ENCODE peak calls at places on chromosomes 5 and 9, in five cellular contexts. Q, I, Y, C and M are unnamed samples. For H3K27me3, the result is how much of the 10 kb centered on the place peaks cover.

GRCh38 chr5:36300181-36300926 is 1.3 kb downstream of the RANBP3L start:
- DNase-seq in I (no peak), C (no peak), Y (no peak), Q (no peak), M (peak)

GRCh38 chr5:116577064-116577788 is 2.6 kb upstream of the SEMA6A start:
- DNase-seq in I (no peak), Q (no peak), C (no peak), Y (peak), M (no peak)

GRCh38 chr5:10452768-10453331 is 11.2 kb downstream of the ROPN1L start:
- DNase-seq in I (no peak), C (no peak), Q (peak), Y (peak), M (peak)

GRCh38 chr5:68214472-68215207 is 916 bp upstream of the PIK3R1 start:
- DNase-seq in Y (no peak), C (no peak), I (peak), Q (no peak), M (peak)

GRCh38 chr9:74078647-74079046 is 418.5 kb upstream of the RORB start:
- DNase-seq in I (no peak), Q (peak), Y (no peak), C (no peak), M (no peak)

GRCh38 chr9:128072144-128073021 is 4.4 kb downstream of the SLC25A25 start:
- DNase-seq in Y (peak), C (peak), Q (peak), I (peak), M (peak)

GRCh38 chr9:136679431-136679941 is 7.8 kb downstream of the AGPAT2 start:
- DNase-seq in I (no peak), Q (no peak), Y (no peak), C (peak), M (no peak)

GRCh38 chr9:133050142-133050541 is 11.6 kb upstream of the CEL start:
- DNase-seq in C (peak), Y (no peak), Q (no peak), I (no peak), M (no peak)

GRCh38 chr5:78699565-78700143 is 51.1 kb upstream of the LHFPL2 start:
- DNase-seq in Y (no peak), Q (peak), I (peak), C (no peak), M (peak)

GRCh38 chr5:75368391-75368790 is 31.4 kb downstream of the HMGCR start:
- DNase-seq in I (no peak), Y (no peak), Q (no peak), C (no peak), M (peak)

GRCh38 chr9:88660611-88661010 is 125.6 kb downstream of the NXNL2 start:
- DNase-seq in I (no peak), C (no peak), Q (no peak), Y (no peak), M (peak)

GRCh38 chr5:16774806-16775205 is 158.0 kb upstream of the RETREG1 start:
- DNase-seq in C (no peak), Y (no peak), I (no peak), Q (no peak), M (no peak)

GRCh38 chr9:85359161-85359560 is 382.6 kb downstream of the AGTPBP1 start:
- DNase-seq in Y (no peak), I (no peak), C (no peak), Q (no peak), M (no peak)

GRCh38 chr5:57004800-57005199 is 52.9 kb upstream of the MIER3 start:
- DNase-seq in C (no peak), I (no peak), Q (peak), Y (no peak), M (no peak)

GRCh38 chr9:137514691-137515337 is 35.4 kb downstream of the PNPLA7 start:
- DNase-seq in Q (no peak), Y (no peak), I (no peak), C (peak), M (no peak)

GRCh38 chr5:107257885-107258520 is 412.7 kb downstream of the EFNA5 start:
- DNase-seq in C (no peak), I (no peak), Q (no peak), Y (no peak), M (no peak)

GRCh38 chr5:7261049-7261448 is 134.9 kb upstream of the ADCY2 start:
- DNase-seq in Q (peak), I (peak), Y (no peak), C (no peak), M (peak)

GRCh38 chr5:90548069-90548593 is 10.5 kb upstream of the ADGRV1 start:
- DNase-seq in Y (no peak), Q (peak), I (peak), C (no peak), M (no peak)

GRCh38 chr9:38029923-38030638 is 38.9 kb downstream of the SHB start:
- DNase-seq in Q (no peak), I (no peak), Y (no peak), C (no peak), M (no peak)

GRCh38 chr9:37801287-37801850 is 772 bp downstream of the DCAF10 start:
- DNase-seq in I (peak), Q (no peak), C (peak), Y (no peak), M (peak)

GRCh38 chr5:56763711-56764466 is 51.5 kb upstream of the MAP3K1 start:
- DNase-seq in Y (no peak), C (no peak), Q (peak), I (no peak), M (peak)

GRCh38 chr5:72268753-72269410 is 51.2 kb downstream of the MRPS27 start:
- DNase-seq in I (peak), Q (peak), Y (peak), C (no peak), M (peak)

GRCh38 chr9:4771788-4772187 is 21.0 kb upstream of the RCL1 start:
- DNase-seq in Y (no peak), C (no peak), Q (no peak), I (no peak), M (no peak)

GRCh38 chr9:37172511-37172910 is 52.1 kb downstream of the ZCCHC7 start:
- DNase-seq in C (no peak), Q (no peak), Y (no peak), I (no peak), M (no peak)

GRCh38 chr5:65209341-65209740 is 272.4 kb downstream of the ADAMTS6 start:
- DNase-seq in C (no peak), I (no peak), Q (peak), Y (no peak), M (peak)

GRCh38 chr5:107875834-107876233 is 205.1 kb upstream of the EFNA5 start:
- DNase-seq in I (no peak), Y (no peak), C (no peak), Q (peak), M (peak)

GRCh38 chr5:3004361-3005080 is 253.0 kb upstream of the IRX2 start:
- DNase-seq in Y (no peak), I (no peak), Q (no peak), C (no peak), M (no peak)

GRCh38 chr9:15961217-15961616 is 408.4 kb downstream of the CCDC171 start:
- DNase-seq in Y (no peak), C (no peak), Q (no peak), I (no peak), M (no peak)
- H3K27me3 ChIP-seq in Y (under half), C (under half), Q (under half), I (under half), M (under half)

GRCh38 chr5:176787676-176788075 is 22.7 kb upstream of the UNC5A start:
- DNase-seq in C (no peak), Q (no peak), I (no peak), Y (no peak), M (no peak)

GRCh38 chr5:176781638-176782570 is 28.5 kb upstream of the UNC5A start:
- DNase-seq in C (no peak), Q (no peak), Y (no peak), I (no peak), M (no peak)

GRCh38 chr5:176788091-176788490 is 22.3 kb upstream of the UNC5A start:
- DNase-seq in I (no peak), Q (no peak), C (no peak), Y (no peak), M (no peak)

GRCh38 chr5:176784218-176785165 is 25.9 kb upstream of the UNC5A start:
- DNase-seq in I (no peak), Q (peak), C (no peak), Y (no peak), M (peak)

GRCh38 chr5:176785184-176786145 is 24.9 kb upstream of the UNC5A start:
- DNase-seq in Q (no peak), I (no peak), Y (no peak), C (no peak), M (no peak)
- H3K27me3 ChIP-seq in Q (under half), I (under half), Y (under half), C (under half), M (under half)

GRCh38 chr9:123370526-123371227 is 14.7 kb downstream of the CRB2 start:
- DNase-seq in Q (no peak), C (no peak), I (no peak), Y (no peak), M (no peak)
- H3K27me3 ChIP-seq in Q (under half), C (half or more), I (under half), Y (under half), M (under half)

DNA sequence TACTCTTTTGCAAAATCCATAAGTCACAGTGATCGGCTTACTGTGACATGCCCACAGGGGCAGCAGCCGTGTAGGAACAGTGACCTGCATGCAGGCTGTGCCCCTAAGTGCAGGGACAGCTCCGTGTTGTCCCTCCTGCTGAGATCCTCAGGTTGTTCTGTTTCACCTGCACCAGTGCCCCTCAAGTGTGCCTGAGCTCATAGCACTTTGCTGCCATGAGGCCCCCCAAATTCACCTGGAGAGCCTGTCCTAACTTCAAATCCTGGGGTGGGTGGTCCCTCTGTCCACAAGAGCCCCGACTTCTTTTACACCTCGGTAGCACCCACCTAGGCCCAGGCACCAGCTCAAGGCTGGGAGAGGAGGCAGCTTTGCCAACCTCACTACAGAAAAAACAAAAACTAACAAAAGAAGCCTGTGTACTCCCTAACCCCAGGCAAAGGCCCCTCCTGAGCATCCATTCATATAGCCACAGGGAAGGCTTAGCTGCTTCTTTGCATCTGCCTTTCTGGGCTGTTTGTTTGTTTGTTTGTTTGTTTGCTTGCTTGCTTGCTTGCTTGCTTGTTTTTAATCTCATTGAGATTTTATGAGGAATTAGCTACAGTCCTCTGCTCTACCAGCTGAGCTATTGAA is 214.5 kb downstream of the AUH start:
- DNase-seq in C (no peak), I (no peak), Q (no peak), Y (no peak), M (no peak)
- H3K27me3 ChIP-seq in C (under half), I (under half), Q (under half), Y (under half), M (under half)

GRCh38 chr5:1885476-1885755 is 2.7 kb upstream of the IRX4 start:
- DNase-seq in Y (no peak), Q (no peak), I (no peak), C (no peak), M (no peak)

GRCh38 chr5:1885777-1886633 is 3.3 kb upstream of the IRX4 start:
- DNase-seq in I (no peak), C (peak), Y (no peak), Q (no peak), M (no peak)

GRCh38 chr5:1888541-1889251 is 6.0 kb upstream of the IRX4 start:
- DNase-seq in C (peak), Y (no peak), I (no peak), Q (no peak), M (no peak)

GRCh38 chr5:1887400-1888360 is 5.0 kb upstream of the IRX4 start:
- DNase-seq in C (peak), I (no peak), Y (no peak), Q (no peak), M (no peak)

DNA sequence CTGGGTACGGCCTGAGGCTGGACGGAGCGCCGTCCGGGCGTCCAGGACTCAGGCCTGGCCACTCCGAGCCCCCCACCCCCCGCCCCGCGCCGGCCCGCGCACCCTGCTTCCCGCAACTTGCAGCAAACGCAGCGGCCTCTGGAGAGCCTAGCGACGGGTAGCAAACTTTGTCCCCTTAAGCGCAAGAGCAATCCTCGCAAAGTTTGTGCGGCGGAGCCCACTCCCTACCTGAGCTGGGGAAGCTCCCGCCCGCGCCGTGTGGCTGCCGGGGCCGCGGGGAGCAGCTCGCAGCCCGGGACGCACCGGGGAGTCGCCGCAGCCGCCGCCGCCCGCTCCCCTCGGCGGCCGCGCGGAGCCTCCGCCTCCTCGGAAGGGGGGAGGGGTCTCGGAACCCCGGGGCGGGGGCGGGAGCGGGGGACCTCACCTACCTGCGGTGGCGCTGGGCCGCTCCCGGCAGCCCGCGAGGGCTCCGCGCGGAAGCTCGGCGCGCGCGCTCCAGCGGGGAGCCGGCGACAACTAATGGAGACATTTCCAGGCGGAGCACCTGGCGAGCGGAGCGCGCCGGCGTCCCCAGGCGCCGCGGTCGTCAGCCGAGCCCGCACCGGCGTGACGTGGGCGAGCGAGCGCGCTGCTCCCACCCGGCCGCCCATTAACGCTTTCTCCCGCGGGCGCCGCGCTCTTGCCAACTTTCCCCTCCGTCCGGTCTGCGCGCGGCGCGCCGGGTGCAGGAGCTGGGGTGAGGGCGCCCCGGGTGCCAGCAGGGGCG is 4.1 kb upstream of the IRX4 start:
- DNase-seq in Y (no peak), Q (no peak), C (peak), I (no peak), M (no peak)
- H3K27me3 ChIP-seq in Y (under half), Q (half or more), C (half or more), I (half or more), M (half or more)

GRCh38 chr5:54738973-54739367 is 221.4 kb downstream of the SNX18 start:
- DNase-seq in Q (no peak), I (no peak), Y (no peak), C (no peak), M (no peak)
- H3K27me3 ChIP-seq in Q (under half), I (under half), Y (under half), C (under half), M (under half)

DNA sequence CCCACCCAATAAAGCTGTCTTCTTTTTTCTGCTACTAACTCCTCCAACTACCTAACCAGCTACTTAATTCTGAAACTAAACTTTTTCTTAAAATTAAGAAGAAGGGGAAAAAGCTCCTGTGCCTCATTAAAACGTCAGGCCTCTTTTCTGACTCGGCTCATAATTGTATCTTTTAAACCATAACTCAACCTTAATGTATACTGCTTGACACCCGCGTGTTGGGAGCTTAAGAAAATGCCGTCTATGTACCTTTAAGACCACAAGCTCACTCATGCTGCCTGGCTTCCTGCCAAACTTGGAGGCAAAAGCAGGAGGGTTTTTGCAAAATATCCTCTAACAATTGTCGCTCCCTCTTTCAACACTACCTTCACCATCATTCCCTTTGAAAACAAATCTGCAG is 5.0 kb downstream of the EBF1 start:
- DNase-seq in Q (no peak), C (peak), I (peak), Y (peak), M (peak)
- H3K27me3 ChIP-seq in Q (under half), C (under half), I (under half), Y (under half), M (under half)

DNA sequence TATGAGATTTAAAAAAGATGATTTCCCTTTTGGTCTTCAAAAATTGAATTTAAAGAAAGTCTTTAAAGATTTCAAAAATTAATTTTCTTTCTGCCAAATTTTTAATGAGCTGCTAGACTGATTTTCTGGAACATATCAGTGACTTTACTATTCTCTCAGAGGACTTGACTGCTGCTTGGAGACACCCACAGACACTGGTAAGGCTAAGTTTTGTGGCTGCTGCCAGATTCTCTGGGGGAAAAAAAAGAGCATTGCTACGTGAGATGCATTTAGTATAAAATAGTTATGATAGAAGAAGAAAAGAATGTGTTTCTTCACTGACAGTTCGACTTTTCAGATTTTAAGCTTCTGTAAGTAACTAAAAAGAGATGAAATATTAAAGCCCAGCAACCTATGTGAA is 193.3 kb upstream of the GRIN3A start:
- DNase-seq in I (no peak), Q (no peak), C (no peak), Y (no peak), M (no peak)
- H3K27me3 ChIP-seq in I (under half), Q (under half), C (under half), Y (under half), M (under half)

DNA sequence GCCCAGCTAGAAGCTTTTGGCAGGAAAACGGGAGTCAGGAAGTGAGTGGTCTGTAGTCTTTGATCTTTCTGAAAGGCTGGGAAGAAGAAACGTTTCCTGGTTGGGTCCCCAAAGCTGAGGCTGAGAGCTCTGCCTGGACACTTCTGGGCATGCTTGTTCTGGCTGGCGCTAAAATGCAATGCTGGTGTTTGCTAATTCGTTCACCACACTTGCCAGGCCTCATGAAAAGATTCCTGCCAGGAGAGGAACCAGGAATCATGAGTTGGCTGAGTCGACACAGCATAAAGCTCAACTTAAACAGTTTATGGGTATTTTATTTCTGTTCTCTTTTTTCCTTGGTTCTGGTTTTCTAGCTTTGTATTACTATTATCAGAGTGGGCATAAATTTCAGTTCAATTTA is 10.7 kb upstream of the PTGR1 start:
- DNase-seq in I (no peak), C (no peak), Y (no peak), Q (no peak), M (no peak)
- H3K27me3 ChIP-seq in I (under half), C (under half), Y (under half), Q (under half), M (under half)

DNA sequence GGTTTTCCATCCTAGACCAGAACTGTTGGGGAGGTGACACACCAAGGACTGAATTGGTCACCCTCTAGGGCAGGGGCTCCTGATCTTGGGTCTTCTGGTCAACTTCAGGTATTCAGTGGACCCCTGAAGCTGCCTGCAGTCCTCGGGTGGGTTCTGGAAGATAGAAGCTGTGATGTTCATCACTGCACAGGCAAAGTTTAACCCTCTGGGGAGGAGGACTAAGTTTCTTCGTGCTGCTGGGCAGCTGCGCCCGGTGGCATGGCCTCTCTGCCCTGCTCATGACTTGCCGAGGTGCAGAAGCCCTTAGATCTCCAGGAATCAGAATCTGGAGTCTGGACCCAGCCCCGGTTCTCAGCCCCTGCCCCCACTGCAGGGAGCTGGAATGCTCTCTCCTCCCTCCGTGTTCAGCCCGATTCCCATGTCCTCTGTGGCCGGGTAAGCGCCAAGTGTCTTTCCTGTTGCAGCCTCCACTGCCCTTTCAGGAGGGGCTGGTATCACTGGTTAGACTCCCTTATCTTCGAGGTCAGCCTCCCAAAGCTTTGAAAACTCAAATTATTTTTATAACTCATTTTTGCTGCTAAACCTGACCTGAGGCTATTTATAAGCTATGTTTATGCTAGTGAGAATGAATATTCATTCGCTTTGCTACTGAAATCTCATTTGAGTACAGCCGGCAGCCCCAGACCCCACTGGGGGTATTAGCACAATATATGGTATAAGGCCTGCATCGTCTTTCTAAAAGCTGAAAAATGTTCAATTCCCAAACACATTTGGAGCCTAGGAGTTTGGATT is 1.7 kb downstream of the LAMC3 start:
- DNase-seq in Q (no peak), Y (no peak), C (peak), I (no peak), M (no peak)
- H3K27me3 ChIP-seq in Q (under half), Y (under half), C (half or more), I (under half), M (half or more)